ENCODE peak calls at places on chromosomes 1 and 21, in five cellular contexts. I is upper lobe of left lung, W is K562, J is transverse colon, L is GM12878. Z is an unnamed sample.

GRCh38 chr1:226654046-226654445 is 85.0 kb downstream of the ITPKB start:
- DNase-seq in I (no peak), W (no peak), J (no peak), L (no peak), Z (no peak)

GRCh38 chr1:228873714-228874113 is 138.4 kb downstream of the RHOU start:
- DNase-seq in I (no peak), W (no peak), J (no peak), L (no peak), Z (no peak)

GRCh38 chr21:25708467-25709065 is 26.1 kb downstream of the ATP5PF start:
- DNase-seq in I (peak; percentile 25), W (peak; percentile 49), J (peak; percentile 21), L (no peak), Z (no peak)

GRCh38 chr1:100485855-100486258 is 52.1 kb upstream of the GPR88 start:
- DNase-seq in I (no peak), W (no peak), J (no peak), L (no peak), Z (no peak)

GRCh38 chr1:239274242-239274830 is 112.0 kb upstream of the CHRM3 start:
- DNase-seq in I (no peak), W (no peak), J (no peak), L (no peak), Z (no peak)

GRCh38 chr1:200530551-200531261 is 89.8 kb downstream of the KIF14 start:
- DNase-seq in I (no peak), W (no peak), J (no peak), L (no peak), Z (no peak)

GRCh38 chr1:200874694-200875093 is 1.9 kb downstream of the GPR25 start:
- DNase-seq in I (no peak), W (no peak), J (no peak), L (no peak), Z (peak; percentile 35)

GRCh38 chr1:182060877-182061276 is 635 bp downstream of the ZNF648 start:
- DNase-seq in I (no peak), W (no peak), J (no peak), L (no peak), Z (no peak)

GRCh38 chr1:66916320-66916719 is 8.3 kb downstream of the DNAI4 start:
- DNase-seq in I (no peak), W (peak; percentile 36), J (no peak), L (no peak), Z (no peak)

DNA sequence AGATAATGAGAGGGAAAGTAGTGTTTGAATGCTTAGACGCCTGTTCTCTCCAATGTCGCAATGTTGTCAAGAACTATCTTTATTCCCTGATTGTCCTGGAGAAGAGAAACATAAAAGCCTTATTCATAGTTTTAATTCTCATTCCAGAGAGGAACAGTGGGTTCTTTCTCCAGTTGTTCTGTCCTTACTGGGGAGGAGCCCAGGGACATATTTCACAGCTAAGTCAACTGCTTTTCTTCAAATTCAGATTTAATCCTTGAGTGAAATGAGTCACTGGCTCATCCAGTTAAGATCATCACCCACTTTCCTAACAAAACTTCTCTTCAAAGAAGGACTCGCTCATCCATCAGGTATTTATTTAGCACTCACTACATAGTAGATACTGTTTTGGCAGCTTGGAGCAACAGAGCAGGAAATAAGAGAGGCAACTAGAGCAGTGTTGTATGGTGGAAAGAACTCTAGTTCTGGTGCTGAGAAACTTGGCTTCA is 365.7 kb upstream of the USP24 start:
- DNase-seq in I (no peak), W (no peak), J (no peak), L (no peak), Z (no peak)
- TF ChIP-seq EP300 in I (no peak), W (no peak), J (peak; percentile 3), L (no peak), Z (peak; percentile 12)

GRCh38 chr1:64474133-64474532 is 4.2 kb downstream of the CACHD1 start:
- DNase-seq in I (no peak), W (no peak), J (no peak), L (no peak), Z (no peak)
- TF ChIP-seq EP300 in I (no peak), W (no peak), J (no peak), L (no peak), Z (no peak)

DNA sequence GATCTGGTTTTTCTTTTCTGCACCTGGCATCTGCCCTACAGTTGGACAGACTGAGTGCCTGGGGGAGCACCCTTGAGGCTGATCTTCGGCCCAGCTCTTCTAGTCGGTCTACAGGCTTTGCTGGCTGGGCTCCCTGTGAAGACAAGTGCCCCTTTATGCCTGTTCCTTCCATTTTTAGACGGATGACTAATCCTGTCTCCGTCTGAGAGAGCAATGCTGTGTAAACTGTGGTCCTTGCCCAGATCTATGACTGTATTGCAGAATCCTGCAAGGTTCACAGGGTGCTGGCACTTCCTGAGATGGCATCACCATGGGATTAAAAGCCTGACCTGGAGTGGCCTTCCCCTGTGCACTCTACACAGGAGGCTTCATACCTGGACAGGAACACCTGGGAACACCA is 47.6 kb upstream of the SAMD13 start:
- DNase-seq in I (peak; percentile 75), W (no peak), J (peak; percentile 63), L (no peak), Z (peak; percentile 65)
- TF ChIP-seq EP300 in I (no peak), W (no peak), J (no peak), L (no peak), Z (no peak)

DNA sequence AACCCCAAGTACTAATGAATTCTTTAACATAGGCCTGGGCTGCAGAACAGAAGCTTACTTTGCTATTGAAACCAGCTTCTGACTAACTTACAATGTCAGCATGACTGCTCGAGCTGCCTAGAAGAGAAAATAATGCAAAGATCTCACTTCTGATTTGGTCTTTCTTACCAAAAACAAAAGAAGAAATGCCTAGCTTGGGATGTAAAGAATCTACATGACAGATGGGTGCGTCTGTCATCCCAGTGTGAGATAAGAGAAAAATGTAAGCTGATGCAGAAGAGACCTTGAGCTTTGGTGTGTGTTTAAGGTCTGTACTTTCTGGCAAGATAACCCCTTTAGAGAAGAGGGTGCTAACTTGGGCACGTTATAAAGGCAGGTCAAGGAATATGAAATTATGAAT is 3.6 kb downstream of the FAM20B start:
- DNase-seq in I (no peak), W (peak; percentile 58), J (no peak), L (no peak), Z (no peak)
- TF ChIP-seq EP300 in I (no peak), W (peak; percentile 68), J (no peak), L (no peak), Z (no peak)

GRCh38 chr1:56340977-56341376 is 238.4 kb downstream of the PLPP3 start:
- DNase-seq in I (no peak), W (no peak), J (no peak), L (no peak), Z (no peak)

GRCh38 chr1:56339093-56339492 is 240.3 kb downstream of the PLPP3 start:
- DNase-seq in I (no peak), W (no peak), J (no peak), L (no peak), Z (no peak)

GRCh38 chr1:56335394-56335793 is 244.0 kb downstream of the PLPP3 start:
- DNase-seq in I (no peak), W (no peak), J (no peak), L (no peak), Z (no peak)

GRCh38 chr1:56336972-56337371 is 242.4 kb downstream of the PLPP3 start:
- DNase-seq in I (no peak), W (no peak), J (no peak), L (no peak), Z (no peak)

GRCh38 chr1:56339786-56340465 is 239.4 kb downstream of the PLPP3 start:
- DNase-seq in I (no peak), W (no peak), J (no peak), L (no peak), Z (no peak)
- TF ChIP-seq EP300 in I (no peak), W (no peak), J (no peak), L (no peak), Z (no peak)

Z was measured in sigmoid colon.